ENCODE peak calls at places on chromosomes 7 and 10, in five cellular contexts. H is mesenchymal stem cell, X is IMR-90, Q is H9, E is mesendoderm. K is an unnamed sample.

GRCh38 chr10:18607503-18607902 is 43.9 kb downstream of the NSUN6 start:
- DNase-seq in X (peak), Q (no peak), H (peak), E (peak), K (no peak)

GRCh38 chr7:85186521-85187241 is at the start of gene SEMA3D:
- DNase-seq in E (peak), X (peak), H (peak), Q (peak), K (peak)

GRCh38 chr10:123576706-123577105 is 89.4 kb upstream of the GPR26 start:
- DNase-seq in H (no peak), X (no peak), Q (no peak), E (no peak), K (no peak)

GRCh38 chr10:77422491-77423338 is 214.9 kb downstream of the KCNMA1 start:
- DNase-seq in H (peak), E (no peak), X (no peak), Q (no peak), K (no peak)

GRCh38 chr10:76113952-76114351 is 682.5 kb downstream of the LRMDA start:
- DNase-seq in H (peak), Q (no peak), E (peak), X (no peak), K (peak)

GRCh38 chr7:128104109-128104742 is 73.0 kb upstream of the LRRC4 start:
- DNase-seq in X (no peak), Q (no peak), E (no peak), H (no peak), K (no peak)

GRCh38 chr7:98168904-98169621 is 42.2 kb upstream of the BHLHA15 start:
- DNase-seq in H (no peak), X (no peak), Q (no peak), E (no peak), K (no peak)

GRCh38 chr10:11261687-11262086 is 244.0 kb downstream of the CELF2 start:
- DNase-seq in Q (no peak), X (no peak), E (no peak), H (no peak), K (no peak)

GRCh38 chr10:71081229-71081560 is 131.2 kb upstream of the UNC5B start:
- DNase-seq in Q (no peak), X (no peak), H (no peak), E (no peak), K (no peak)

GRCh38 chr7:75762350-75762917 is 9.6 kb downstream of the CCL26 start:
- DNase-seq in X (peak), H (peak), E (peak), Q (no peak), K (peak)

GRCh38 chr10:75607576-75607975 is 176.2 kb downstream of the LRMDA start:
- DNase-seq in Q (no peak), H (no peak), E (no peak), X (no peak), K (no peak)

GRCh38 chr7:93047514-93048099 is 70.2 kb downstream of the SAMD9 start:
- DNase-seq in Q (no peak), H (no peak), E (no peak), X (no peak), K (no peak)

GRCh38 chr7:45064047-45064725 is 24.6 kb downstream of the NACAD start:
- DNase-seq in X (no peak), H (no peak), E (no peak), Q (no peak), K (no peak)

GRCh38 chr10:130962240-130963051 is 349.1 kb downstream of the TCERG1L start:
- DNase-seq in X (no peak), H (no peak), Q (no peak), E (no peak), K (no peak)

GRCh38 chr10:80579849-80580645 is 42.3 kb downstream of the SH2D4B start:
- DNase-seq in X (no peak), H (no peak), Q (no peak), E (no peak), K (no peak)

GRCh38 chr10:132527338-132528063 is 10.1 kb upstream of the INPP5A start:
- DNase-seq in E (no peak), X (no peak), Q (no peak), H (no peak), K (no peak)

GRCh38 chr7:125605241-125605640 is 675.6 kb upstream of the POT1 start:
- DNase-seq in E (peak), Q (no peak), H (peak), X (no peak), K (no peak)

GRCh38 chr7:50488379-50488778 is 38.2 kb upstream of the FIGNL1 start:
- DNase-seq in H (no peak), X (no peak), E (no peak), Q (no peak), K (no peak)

GRCh38 chr7:52100-52499 is 140.3 kb upstream of the FAM20C start:
- DNase-seq in X (no peak), E (no peak), Q (no peak), H (no peak), K (no peak)

GRCh38 chr7:73560035-73560835 is 2.7 kb upstream of the BCL7B start:
- DNase-seq in H (peak), X (peak), E (no peak), Q (no peak), K (no peak)

GRCh38 chr7:7793249-7793648 is 74.8 kb upstream of the RPA3 start:
- DNase-seq in X (no peak), E (peak), H (no peak), Q (no peak), K (no peak)

GRCh38 chr10:91642831-91643692 is 10.2 kb upstream of the PPP1R3C start:
- DNase-seq in H (no peak), X (peak), Q (no peak), E (no peak), K (no peak)

GRCh38 chr7:90804370-90804769 is 208.2 kb downstream of the CDK14 start:
- DNase-seq in Q (no peak), X (peak), H (no peak), E (no peak), K (no peak)

GRCh38 chr10:784377-784758 is 94.9 kb upstream of the DIP2C start:
- DNase-seq in Q (peak), X (no peak), H (no peak), E (peak), K (no peak)

GRCh38 chr10:88540355-88540754 is 42.8 kb downstream of the RNLS start:
- DNase-seq in E (no peak), X (no peak), H (no peak), Q (no peak), K (no peak)

GRCh38 chr7:22866965-22867364 is 44.3 kb upstream of the TOMM7 start:
- DNase-seq in E (no peak), Q (no peak), X (peak), H (no peak), K (no peak)

GRCh38 chr7:79736418-79736817 is 283.0 kb upstream of the MAGI2 start:
- DNase-seq in H (no peak), X (no peak), Q (no peak), E (no peak), K (no peak)

GRCh38 chr7:1065263-1066260 is 21.2 kb downstream of the GPR146 start:
- DNase-seq in E (peak), H (peak), X (peak), Q (peak), K (no peak)

GRCh38 chr10:15715619-15716227 is 4.0 kb downstream of the ITGA8 start:
- DNase-seq in H (peak), Q (no peak), E (peak), X (no peak), K (peak)

GRCh38 chr7:48617988-48618387 is 306.4 kb upstream of the CDC14C start:
- DNase-seq in X (no peak), Q (no peak), E (no peak), H (no peak), K (no peak)

GRCh38 chr10:86506499-86506898 is 15.1 kb downstream of the WAPL start:
- DNase-seq in X (no peak), E (peak), Q (no peak), H (no peak), K (no peak)

GRCh38 chr10:4567637-4568036 is 258.4 kb upstream of the AKR1E2 start:
- DNase-seq in H (no peak), E (no peak), Q (no peak), X (no peak), K (no peak)

GRCh38 chr7:132190683-132191082 is 385.6 kb downstream of the PLXNA4 start:
- DNase-seq in H (no peak), X (no peak), E (no peak), Q (no peak), K (no peak)
- H3K18ac ChIP-seq in H (no peak), X (no peak), E (no peak), Q (no peak), K (peak)

GRCh38 chr7:135662373-135663114 is at the start of gene STMP1:
- DNase-seq in Q (peak), H (peak), X (peak), E (peak), K (peak)
- H3K18ac ChIP-seq in Q (peak), H (peak), X (peak), E (peak), K (peak)

DNA sequence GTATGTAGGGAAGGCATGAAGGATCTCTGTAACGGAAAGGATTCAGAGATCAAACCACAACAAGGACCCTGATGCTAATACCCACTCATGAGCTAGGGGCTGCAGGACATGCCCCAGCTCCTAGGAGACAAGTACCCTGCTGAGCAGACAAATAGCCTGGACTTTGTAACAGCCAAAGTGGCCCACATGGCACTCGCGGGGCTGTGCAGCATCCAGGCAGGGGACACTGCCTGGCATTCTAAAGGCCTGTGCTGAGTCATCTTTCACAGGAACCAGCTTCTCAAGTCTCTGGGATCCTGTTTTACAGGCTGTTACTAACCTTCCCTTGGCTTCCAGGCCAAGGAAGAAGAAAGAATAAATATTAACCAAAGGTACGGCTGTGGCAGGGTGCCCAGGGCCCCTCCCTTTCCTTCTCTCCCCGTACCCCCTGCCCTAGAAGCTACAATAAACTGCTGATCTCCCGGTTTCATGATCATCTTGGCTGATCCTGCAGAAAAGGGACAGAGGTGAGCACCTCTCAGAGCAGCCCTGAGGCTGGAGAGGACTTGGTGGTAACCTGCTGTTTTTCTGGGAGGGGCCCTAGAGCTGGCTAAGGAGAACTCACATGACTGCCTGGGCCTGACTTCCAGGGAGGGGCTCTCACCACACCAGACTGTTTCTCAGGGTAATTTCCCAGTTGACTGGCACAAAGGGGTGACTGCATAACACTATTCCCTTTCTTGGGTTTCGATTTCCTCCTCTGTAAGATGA is 4.2 kb upstream of the RPEL1 start:
- DNase-seq in X (peak), Q (peak), H (peak), E (peak), K (no peak)
- H3K18ac ChIP-seq in X (peak), Q (no peak), H (peak), E (peak), K (no peak)

GRCh38 chr7:103445228-103446020 is 583 bp downstream of the SLC26A5 start:
- DNase-seq in H (peak), Q (peak), X (no peak), E (peak), K (peak)

GRCh38 chr7:103447073-103447960 is 1.3 kb upstream of the SLC26A5 start:
- DNase-seq in X (peak), Q (peak), H (peak), E (peak), K (peak)

DNA sequence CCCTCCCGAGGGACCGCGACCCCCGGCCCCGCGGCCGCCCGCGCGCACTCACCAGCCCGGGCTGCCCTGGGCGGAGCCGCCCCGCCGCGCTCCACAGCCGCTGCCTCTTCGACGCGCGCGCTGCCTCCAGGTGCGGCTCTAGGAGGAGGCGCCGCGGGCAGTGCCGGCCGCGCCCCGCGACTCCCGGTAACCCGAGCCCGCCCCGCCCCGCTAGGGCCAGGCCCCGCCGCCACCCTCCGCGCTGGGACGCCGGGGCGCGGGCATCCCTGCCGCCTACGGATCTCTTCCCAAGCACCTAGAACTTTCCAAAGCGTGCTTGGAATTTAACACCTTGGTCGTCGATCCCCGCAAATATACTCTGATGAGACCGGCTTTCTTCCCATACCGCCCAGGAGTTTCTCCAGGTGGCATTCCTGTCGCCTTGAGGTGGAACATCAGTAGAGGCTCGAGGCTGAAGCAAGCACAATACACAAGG is at the start of gene SLC26A5:
- DNase-seq in Q (peak), H (no peak), E (peak), X (no peak), K (peak)
- H3K18ac ChIP-seq in Q (no peak), H (no peak), E (no peak), X (no peak), K (peak)

K was measured in neuronal stem cell.